ENCODE peak calls at places on chromosomes 13 and 19, in six cellular contexts. One of them, this sample, is unnamed. For H3K27me3, the result is how much of the 10 kb centered on the place peaks cover.

GRCh38 chr19:41872775-41873647 is 4.1 kb upstream of the CD79A start:
- DNase-seq in colonic mucosa: peak
- DNase-seq in H9: peak
- DNase-seq in bronchial epithelial cell: peak
- DNase-seq in lung: peak
- DNase-seq in adipocyte: peak
- DNase-seq in this sample: peak

GRCh38 chr19:51607920-51608562 is 22.2 kb downstream of the SIGLEC5 start:
- DNase-seq in colonic mucosa: peak
- DNase-seq in H9: peak
- DNase-seq in bronchial epithelial cell: peak
- DNase-seq in lung: peak
- DNase-seq in adipocyte: peak
- DNase-seq in this sample: peak

GRCh38 chr19:12706332-12706718 is 9.9 kb upstream of the FBXW9 start:
- DNase-seq in colonic mucosa: no peak
- DNase-seq in H9: no peak
- DNase-seq in bronchial epithelial cell: no peak
- DNase-seq in lung: no peak
- DNase-seq in adipocyte: no peak
- DNase-seq in this sample: no peak

GRCh38 chr13:91498298-91498697 is 99.9 kb downstream of the GPC5 start:
- DNase-seq in colonic mucosa: no peak
- DNase-seq in H9: no peak
- DNase-seq in bronchial epithelial cell: no peak
- DNase-seq in lung: no peak
- DNase-seq in adipocyte: no peak
- DNase-seq in this sample: no peak

GRCh38 chr19:50314724-50315700 is 14.2 kb downstream of the KCNC3 start:
- DNase-seq in colonic mucosa: no peak
- DNase-seq in H9: peak
- DNase-seq in bronchial epithelial cell: no peak
- DNase-seq in lung: no peak
- DNase-seq in adipocyte: no peak
- DNase-seq in this sample: peak

GRCh38 chr19:32691952-32692726 is 518 bp downstream of the NUDT19 start:
- DNase-seq in colonic mucosa: peak
- DNase-seq in H9: peak
- DNase-seq in bronchial epithelial cell: peak
- DNase-seq in lung: peak
- DNase-seq in adipocyte: peak
- DNase-seq in this sample: peak

GRCh38 chr19:21491161-21491560 is 14.2 kb upstream of the ZNF429 start:
- DNase-seq in colonic mucosa: no peak
- DNase-seq in H9: no peak
- DNase-seq in bronchial epithelial cell: peak
- DNase-seq in lung: no peak
- DNase-seq in adipocyte: no peak
- DNase-seq in this sample: no peak

GRCh38 chr19:41936961-41937360 is 8.7 kb upstream of the ERFL start:
- DNase-seq in colonic mucosa: no peak
- DNase-seq in H9: no peak
- DNase-seq in bronchial epithelial cell: no peak
- DNase-seq in lung: no peak
- DNase-seq in adipocyte: no peak
- DNase-seq in this sample: no peak

GRCh38 chr13:41006296-41006695 is 12.8 kb downstream of the ELF1 start:
- DNase-seq in colonic mucosa: no peak
- DNase-seq in H9: no peak
- DNase-seq in bronchial epithelial cell: no peak
- DNase-seq in lung: no peak
- DNase-seq in adipocyte: no peak
- DNase-seq in this sample: no peak

GRCh38 chr13:24271611-24272451 is 37.5 kb upstream of the C1QTNF9 start:
- DNase-seq in colonic mucosa: peak
- DNase-seq in H9: no peak
- DNase-seq in bronchial epithelial cell: peak
- DNase-seq in lung: peak
- DNase-seq in adipocyte: peak
- DNase-seq in this sample: no peak

GRCh38 chr13:28035146-28035782 is 46.8 kb upstream of the URAD start:
- DNase-seq in colonic mucosa: peak
- DNase-seq in H9: no peak
- DNase-seq in bronchial epithelial cell: peak
- DNase-seq in lung: peak
- DNase-seq in adipocyte: no peak
- DNase-seq in this sample: no peak

GRCh38 chr13:104253063-104253680 is 1187.0 kb upstream of the SLC10A2 start:
- DNase-seq in colonic mucosa: no peak
- DNase-seq in H9: no peak
- DNase-seq in bronchial epithelial cell: no peak
- DNase-seq in lung: no peak
- DNase-seq in adipocyte: no peak
- DNase-seq in this sample: peak

GRCh38 chr13:98771838-98772611 is 19.6 kb upstream of the SLC15A1 start:
- DNase-seq in colonic mucosa: no peak
- DNase-seq in H9: no peak
- DNase-seq in bronchial epithelial cell: no peak
- DNase-seq in lung: no peak
- DNase-seq in adipocyte: no peak
- DNase-seq in this sample: no peak

GRCh38 chr13:49272296-49272695 is 24.6 kb downstream of the CDADC1 start:
- DNase-seq in colonic mucosa: no peak
- DNase-seq in H9: no peak
- DNase-seq in bronchial epithelial cell: no peak
- DNase-seq in lung: no peak
- DNase-seq in adipocyte: no peak
- DNase-seq in this sample: no peak

GRCh38 chr19:10829967-10830366 is 6.0 kb downstream of the TMED1 start:
- DNase-seq in colonic mucosa: no peak
- DNase-seq in H9: no peak
- DNase-seq in bronchial epithelial cell: no peak
- DNase-seq in lung: no peak
- DNase-seq in adipocyte: no peak
- DNase-seq in this sample: peak

GRCh38 chr13:48074006-48074405 is 20.9 kb downstream of the MED4 start:
- DNase-seq in colonic mucosa: no peak
- DNase-seq in H9: no peak
- DNase-seq in bronchial epithelial cell: no peak
- DNase-seq in lung: no peak
- DNase-seq in adipocyte: no peak
- DNase-seq in this sample: no peak

GRCh38 chr13:109964164-109964563 is 177.8 kb upstream of the IRS2 start:
- DNase-seq in colonic mucosa: no peak
- DNase-seq in H9: no peak
- DNase-seq in bronchial epithelial cell: no peak
- DNase-seq in lung: no peak
- DNase-seq in adipocyte: no peak
- DNase-seq in this sample: no peak

GRCh38 chr13:92734068-92734467 is 492.5 kb upstream of the GPC6 start:
- DNase-seq in colonic mucosa: no peak
- DNase-seq in H9: no peak
- DNase-seq in bronchial epithelial cell: no peak
- DNase-seq in lung: no peak
- DNase-seq in adipocyte: no peak
- DNase-seq in this sample: no peak

GRCh38 chr19:12647490-12648071 is 19.0 kb downstream of the MAN2B1 start:
- DNase-seq in colonic mucosa: peak
- DNase-seq in H9: peak
- DNase-seq in bronchial epithelial cell: peak
- DNase-seq in lung: peak
- DNase-seq in adipocyte: peak
- DNase-seq in this sample: peak

GRCh38 chr13:109880371-109881346 is 94.3 kb upstream of the IRS2 start:
- DNase-seq in colonic mucosa: no peak
- DNase-seq in H9: no peak
- DNase-seq in bronchial epithelial cell: no peak
- DNase-seq in lung: no peak
- DNase-seq in adipocyte: no peak
- DNase-seq in this sample: no peak

GRCh38 chr13:101390461-101390860 is 25.8 kb downstream of the NALCN start:
- DNase-seq in colonic mucosa: no peak
- DNase-seq in H9: no peak
- DNase-seq in bronchial epithelial cell: no peak
- DNase-seq in lung: no peak
- DNase-seq in adipocyte: peak
- DNase-seq in this sample: no peak

DNA sequence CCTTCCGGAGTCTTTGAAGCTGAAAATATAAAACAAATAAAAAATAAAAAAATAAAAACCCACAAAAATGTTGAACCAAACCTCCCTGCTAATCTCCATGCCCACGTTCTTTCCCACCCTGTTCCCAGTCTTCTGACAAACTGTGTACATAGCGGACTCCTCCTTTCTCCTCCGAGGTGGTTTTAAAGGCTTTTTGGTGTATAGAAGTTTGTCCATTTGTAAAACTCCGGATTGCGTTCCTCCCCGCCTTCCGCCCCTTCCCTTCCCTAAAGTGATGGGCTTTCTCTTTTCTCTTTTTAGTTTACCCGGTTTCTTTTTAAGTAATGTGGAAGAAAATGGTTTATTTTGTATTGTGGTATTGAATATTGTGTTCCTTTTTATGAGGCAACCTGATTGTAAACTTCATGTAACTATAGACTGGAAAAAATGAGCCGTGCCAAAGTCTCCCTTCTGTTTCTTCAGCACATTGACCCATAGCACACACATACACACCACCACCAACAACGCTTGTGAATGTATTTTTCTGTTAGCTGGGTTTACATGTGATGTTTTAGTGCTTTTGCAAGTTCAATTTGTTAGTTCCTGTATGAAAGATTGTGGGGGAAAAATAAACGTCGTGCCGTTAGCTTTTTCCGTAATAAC is 4.4 kb downstream of the ZIC2 start:
- DNase-seq in colonic mucosa: no peak
- DNase-seq in H9: no peak
- DNase-seq in bronchial epithelial cell: no peak
- DNase-seq in lung: no peak
- DNase-seq in adipocyte: no peak
- DNase-seq in this sample: peak
- H3K27me3 ChIP-seq in colonic mucosa: half or more
- H3K27me3 ChIP-seq in H9: under half
- H3K27me3 ChIP-seq in bronchial epithelial cell: half or more
- H3K27me3 ChIP-seq in lung: under half
- H3K27me3 ChIP-seq in adipocyte: half or more
- H3K27me3 ChIP-seq in this sample: half or more

DNA sequence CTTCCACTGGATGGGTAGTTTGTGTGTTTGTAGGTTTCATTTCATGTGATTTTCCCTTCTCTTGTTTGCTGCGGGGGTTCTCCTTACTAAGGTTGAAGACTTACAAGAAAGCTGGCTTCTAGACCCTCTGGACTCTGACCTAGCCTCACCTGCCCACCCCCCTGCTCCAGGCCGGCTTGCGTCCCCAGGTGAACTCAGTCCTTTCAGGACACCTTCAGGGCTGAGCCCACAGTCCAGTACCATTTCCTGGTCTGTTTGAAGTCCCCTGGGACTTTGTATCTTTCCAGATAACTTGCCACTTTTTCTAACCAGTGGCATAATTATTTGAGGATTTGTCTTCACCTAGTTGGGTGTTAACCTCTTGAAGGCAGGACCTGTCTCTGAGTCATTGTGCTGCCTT is 51.3 kb upstream of the MCF2L start:
- DNase-seq in colonic mucosa: no peak
- DNase-seq in H9: no peak
- DNase-seq in bronchial epithelial cell: no peak
- DNase-seq in lung: no peak
- DNase-seq in adipocyte: no peak
- DNase-seq in this sample: no peak
- H3K27me3 ChIP-seq in colonic mucosa: under half
- H3K27me3 ChIP-seq in H9: under half
- H3K27me3 ChIP-seq in bronchial epithelial cell: under half
- H3K27me3 ChIP-seq in lung: under half
- H3K27me3 ChIP-seq in adipocyte: half or more
- H3K27me3 ChIP-seq in this sample: under half

GRCh38 chr13:77693449-77693940 is 4.0 kb upstream of the SLAIN1 start:
- DNase-seq in colonic mucosa: no peak
- DNase-seq in H9: no peak
- DNase-seq in bronchial epithelial cell: no peak
- DNase-seq in lung: no peak
- DNase-seq in adipocyte: no peak
- DNase-seq in this sample: no peak
- H3K27me3 ChIP-seq in colonic mucosa: under half
- H3K27me3 ChIP-seq in H9: under half
- H3K27me3 ChIP-seq in bronchial epithelial cell: under half
- H3K27me3 ChIP-seq in lung: under half
- H3K27me3 ChIP-seq in adipocyte: under half
- H3K27me3 ChIP-seq in this sample: under half

GRCh38 chr19:55368106-55368505 is 2.2 kb downstream of the IL11 start:
- DNase-seq in colonic mucosa: no peak
- DNase-seq in H9: no peak
- DNase-seq in bronchial epithelial cell: no peak
- DNase-seq in lung: no peak
- DNase-seq in adipocyte: no peak
- DNase-seq in this sample: no peak

GRCh38 chr19:55370305-55370988 is at the start of gene IL11:
- DNase-seq in colonic mucosa: no peak
- DNase-seq in H9: no peak
- DNase-seq in bronchial epithelial cell: peak
- DNase-seq in lung: no peak
- DNase-seq in adipocyte: peak
- DNase-seq in this sample: no peak

GRCh38 chr19:55366790-55367189 is 3.5 kb downstream of the IL11 start:
- DNase-seq in colonic mucosa: no peak
- DNase-seq in H9: no peak
- DNase-seq in bronchial epithelial cell: no peak
- DNase-seq in lung: no peak
- DNase-seq in adipocyte: no peak
- DNase-seq in this sample: no peak

GRCh38 chr19:55369651-55370304 is 485 bp downstream of the IL11 start:
- DNase-seq in colonic mucosa: no peak
- DNase-seq in H9: peak
- DNase-seq in bronchial epithelial cell: peak
- DNase-seq in lung: no peak
- DNase-seq in adipocyte: peak
- DNase-seq in this sample: peak

DNA sequence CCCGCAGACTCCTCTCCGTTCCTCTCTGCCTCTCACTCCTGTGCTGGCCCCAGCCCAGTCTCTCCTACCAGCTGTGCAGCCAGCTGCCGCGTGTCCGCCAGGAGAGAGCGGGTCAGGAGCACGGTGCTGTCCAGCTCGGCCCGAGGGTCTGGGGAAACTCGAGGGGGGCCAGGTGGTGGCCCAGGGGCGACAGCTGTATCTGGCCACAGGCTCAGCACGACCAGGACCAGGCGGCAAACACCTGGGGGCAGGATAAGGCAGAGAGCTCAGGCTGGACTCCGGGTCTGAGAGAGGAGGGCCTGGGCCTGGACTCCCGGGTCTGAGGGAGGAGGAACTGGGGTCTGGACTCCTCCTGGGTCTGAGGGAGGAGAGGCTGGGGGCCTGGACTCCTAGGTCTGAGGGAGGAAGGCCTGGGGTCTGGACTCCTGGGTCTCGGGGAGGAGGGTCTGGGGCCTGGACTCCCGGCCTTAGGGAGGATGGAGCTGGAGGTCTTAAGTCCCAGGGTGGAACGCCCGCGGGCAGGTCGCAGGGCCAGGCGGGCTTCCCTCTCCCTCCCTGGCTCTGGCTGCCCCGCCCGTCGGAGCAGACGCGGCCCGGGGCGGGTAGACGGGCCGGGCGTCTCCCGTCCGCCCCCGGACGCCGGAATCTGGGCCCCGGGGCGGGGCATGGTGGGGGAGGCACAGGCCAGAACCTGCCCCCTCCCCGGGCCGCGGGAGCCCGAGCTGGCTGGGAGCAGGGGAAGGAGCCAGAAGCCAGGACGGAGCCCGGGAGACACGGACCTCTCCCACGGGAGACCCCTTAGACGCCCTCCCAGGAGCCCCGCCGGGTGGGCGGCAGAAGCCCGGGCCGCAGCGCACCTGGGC is 1.3 kb downstream of the IL11 start:
- DNase-seq in colonic mucosa: no peak
- DNase-seq in H9: peak
- DNase-seq in bronchial epithelial cell: peak
- DNase-seq in lung: no peak
- DNase-seq in adipocyte: peak
- DNase-seq in this sample: peak
- H3K27me3 ChIP-seq in colonic mucosa: under half
- H3K27me3 ChIP-seq in H9: under half
- H3K27me3 ChIP-seq in bronchial epithelial cell: under half
- H3K27me3 ChIP-seq in lung: under half
- H3K27me3 ChIP-seq in adipocyte: under half
- H3K27me3 ChIP-seq in this sample: under half

This sample was measured in H7.